ENCODE peak calls at places on chromosomes 2 and 18, in eight cellular contexts. E is uterus, I is heart left ventricle, V is sigmoid colon, B is psoas muscle, X is cardiac muscle cell, H is suprapubic skin, Y is astrocyte. W is an unnamed sample.
A peak's percentile ranks its signal among the peaks of the same experiment; 100 is the strongest.

GRCh38 chr2:32284321-32284720 is 6.6 kb downstream of the YIPF4 start:
- DNase-seq in E (no peak), I (no peak), V (no peak), B (no peak), X (no peak), H (no peak), Y (peak; percentile 34), W (no peak)

GRCh38 chr18:58168986-58169385 is 125.0 kb downstream of the NEDD4L start:
- DNase-seq in E (no peak), I (no peak), V (no peak), B (no peak), X (no peak), H (no peak), Y (no peak), W (no peak)

GRCh38 chr18:35050004-35050623 is 8.9 kb downstream of the MAPRE2 start:
- DNase-seq in E (no peak), I (no peak), V (no peak), B (no peak), X (peak; percentile 47), H (no peak), Y (no peak), W (no peak)

GRCh38 chr2:20473128-20473527 is 26.3 kb downstream of the RHOB start:
- DNase-seq in E (peak; percentile 14), I (no peak), V (peak; percentile 46), B (no peak), X (no peak), H (peak; percentile 52), Y (no peak), W (no peak)

GRCh38 chr2:84022810-84023431 is 436.2 kb downstream of the SUCLG1 start:
- DNase-seq in E (no peak), I (peak; percentile 8), V (no peak), B (no peak), X (peak; percentile 48), H (no peak), Y (peak; percentile 4), W (peak; percentile 33)

GRCh38 chr2:73117441-73117840 is 4.7 kb upstream of the RAB11FIP5 start:
- DNase-seq in E (no peak), I (no peak), V (no peak), B (no peak), X (no peak), H (no peak), Y (no peak), W (no peak)

GRCh38 chr2:160871953-160872352 is 288.3 kb upstream of the TANK start:
- DNase-seq in E (no peak), I (no peak), V (no peak), B (no peak), X (no peak), H (no peak), Y (no peak), W (no peak)

GRCh38 chr2:173676647-173677046 is 288.5 kb downstream of the SP3 start:
- DNase-seq in E (no peak), I (no peak), V (no peak), B (no peak), X (peak; percentile 29), H (no peak), Y (no peak), W (no peak)

GRCh38 chr2:138676654-138677053 is 103.5 kb downstream of the NXPH2 start:
- DNase-seq in E (no peak), I (no peak), V (no peak), B (no peak), X (no peak), H (no peak), Y (no peak), W (no peak)

GRCh38 chr2:37168217-37168981 is 11.6 kb upstream of the EIF2AK2 start:
- DNase-seq in E (no peak), I (no peak), V (no peak), B (no peak), X (peak; percentile 63), H (no peak), Y (peak; percentile 23), W (peak; percentile 48)

GRCh38 chr2:105917216-105917615 is 172.5 kb downstream of the NCK2 start:
- DNase-seq in E (no peak), I (no peak), V (no peak), B (no peak), X (peak; percentile 37), H (no peak), Y (no peak), W (no peak)

GRCh38 chr18:23884712-23885375 is 129.7 kb upstream of the TTC39C start:
- DNase-seq in E (peak; percentile 63), I (no peak), V (peak; percentile 72), B (no peak), X (no peak), H (no peak), Y (no peak), W (no peak)

GRCh38 chr2:205734436-205734835 is 52.1 kb downstream of the NRP2 start:
- DNase-seq in E (peak; percentile 77), I (no peak), V (peak; percentile 92), B (no peak), X (peak; percentile 94), H (no peak), Y (peak; percentile 85), W (no peak)

GRCh38 chr2:59032469-59032868 is 791.3 kb upstream of the FANCL start:
- DNase-seq in E (no peak), I (no peak), V (no peak), B (no peak), X (no peak), H (no peak), Y (no peak), W (no peak)

GRCh38 chr2:222703866-222704265 is 32.4 kb downstream of the MOGAT1 start:
- DNase-seq in E (no peak), I (no peak), V (no peak), B (no peak), X (peak; percentile 5), H (no peak), Y (peak; percentile 67), W (no peak)

GRCh38 chr2:44934962-44935853 is 6.3 kb upstream of the SIX3 start:
- DNase-seq in E (no peak), I (no peak), V (peak; percentile 46), B (no peak), X (no peak), H (no peak), Y (no peak), W (no peak)

GRCh38 chr2:26847663-26848335 is at the start of gene DPYSL5:
- DNase-seq in E (no peak), I (no peak), V (no peak), B (no peak), X (no peak), H (no peak), Y (no peak), W (no peak)

GRCh38 chr2:12547771-12548170 is 169.0 kb upstream of the TRIB2 start:
- DNase-seq in E (no peak), I (no peak), V (no peak), B (no peak), X (no peak), H (no peak), Y (no peak), W (no peak)

GRCh38 chr2:174615951-174616436 is 18.4 kb upstream of the WIPF1 start:
- DNase-seq in E (no peak), I (no peak), V (no peak), B (no peak), X (peak; percentile 67), H (no peak), Y (peak; percentile 83), W (no peak)

GRCh38 chr2:162768646-162769045 is 69.9 kb downstream of the KCNH7 start:
- DNase-seq in E (no peak), I (no peak), V (no peak), B (no peak), X (no peak), H (no peak), Y (no peak), W (no peak)

DNA sequence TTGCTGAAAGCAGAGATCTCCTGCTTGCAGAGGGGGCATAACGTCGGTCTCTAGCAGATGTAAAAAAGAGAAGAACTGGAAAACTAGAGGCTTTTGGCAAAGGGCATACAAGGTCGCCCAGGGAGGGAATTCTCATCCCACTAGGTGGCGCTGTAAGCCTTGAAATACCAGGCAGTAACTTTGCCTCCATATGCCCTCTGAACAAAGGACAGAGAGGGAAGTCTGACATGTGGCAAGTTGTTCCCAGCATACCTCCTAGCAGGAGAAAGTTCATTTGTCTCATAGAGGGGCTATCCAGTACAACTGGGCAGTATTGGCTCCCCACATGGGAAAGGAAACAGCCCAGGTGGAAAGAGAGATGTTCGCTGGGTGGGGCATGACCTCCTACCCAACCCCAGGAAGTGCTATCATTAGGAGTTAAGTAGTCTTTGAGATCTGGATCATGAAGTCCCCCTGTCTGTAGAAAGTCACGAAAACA is 40.0 kb downstream of the STK17B start:
- DNase-seq in E (no peak), I (peak; percentile 19), V (no peak), B (peak; percentile 29), X (peak; percentile 27), H (peak; percentile 74), Y (no peak), W (peak; percentile 72)
- TF ChIP-seq CTCF in E (peak; percentile 11), I (peak; percentile 24), V (no peak), B (peak; percentile 18), X (no peak), H (no peak), Y (peak; percentile 23), W (peak; percentile 78)

GRCh38 chr18:4267641-4268040 is 187.5 kb downstream of the DLGAP1 start:
- DNase-seq in E (no peak), I (no peak), V (no peak), B (no peak), X (no peak), H (no peak), Y (no peak), W (no peak)
- H3K4me3 ChIP-seq in E (no peak overlapping the region), I (no peak overlapping the region), V (no peak overlapping the region), B (no peak overlapping the region), X (no peak overlapping the region), H (no peak overlapping the region), Y (no peak overlapping the region), W (no peak overlapping the region)

DNA sequence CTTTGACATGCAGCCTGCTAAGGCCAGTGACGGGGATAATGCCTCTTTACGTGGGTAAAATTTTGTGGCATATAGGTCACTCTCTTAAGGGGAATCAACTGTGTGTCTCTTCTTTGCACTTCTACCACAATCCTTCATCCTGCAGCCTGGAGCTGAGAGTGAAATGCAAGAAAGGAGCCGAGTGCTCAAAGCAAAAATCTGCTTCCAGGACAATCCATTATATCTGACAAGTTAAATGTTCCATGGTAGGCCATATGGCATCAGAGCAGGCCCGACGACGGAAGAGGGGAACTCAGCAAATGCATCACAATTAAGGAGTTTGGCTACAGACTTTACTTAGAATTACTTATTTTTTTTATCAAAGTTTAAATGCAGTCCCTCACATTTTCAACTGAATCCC is 171.2 kb downstream of the TCF4 start:
- DNase-seq in E (no peak), I (no peak), V (no peak), B (no peak), X (no peak), H (no peak), Y (peak; percentile 53), W (no peak)
- H3K4me1 ChIP-seq in E (no peaks in the 10 kb centered on the region), I (peaks cover 4% of the 10 kb centered on the region), V (peaks cover 29% of the 10 kb centered on the region), B (peaks cover 63% of the 10 kb centered on the region), X (peaks cover 6% of the 10 kb centered on the region), H (peaks cover 52% of the 10 kb centered on the region), Y (peaks cover 14% of the 10 kb centered on the region), W (no peaks in the 10 kb centered on the region)

GRCh38 chr18:45025108-45025471 is 344.4 kb downstream of the SETBP1 start:
- DNase-seq in E (no peak), I (no peak), V (no peak), B (no peak), X (no peak), H (no peak), Y (no peak), W (no peak)

GRCh38 chr18:45019469-45019868 is 338.8 kb downstream of the SETBP1 start:
- DNase-seq in E (no peak), I (no peak), V (no peak), B (no peak), X (no peak), H (no peak), Y (no peak), W (no peak)

GRCh38 chr18:45026162-45026561 is 345.5 kb downstream of the SETBP1 start:
- DNase-seq in E (no peak), I (no peak), V (no peak), B (no peak), X (no peak), H (no peak), Y (no peak), W (no peak)

GRCh38 chr18:45024357-45025107 is 343.8 kb downstream of the SETBP1 start:
- DNase-seq in E (no peak), I (no peak), V (no peak), B (no peak), X (no peak), H (no peak), Y (no peak), W (no peak)
- TF ChIP-seq CTCF in E (no peak), I (no peak), V (no peak), B (no peak), X (no peak), H (no peak), Y (no peak), W (no peak)